ENCODE peak calls at places on chromosomes 5 and 9, in four cellular contexts. One of them, this sample, is unnamed.

GRCh38 chr9:38315085-38315595 is 77.4 kb upstream of the ALDH1B1 start:
- DNase-seq in neuronal stem cell: no peak
- DNase-seq in lower lobe of right lung: no peak
- DNase-seq in right lobe of liver: no peak
- DNase-seq in this sample: no peak

GRCh38 chr9:89603629-89604462 is 966 bp upstream of the GADD45G start:
- DNase-seq in lower lobe of right lung: peak
- DNase-seq in right lobe of liver: peak
- DNase-seq in neuronal stem cell: peak
- DNase-seq in this sample: peak

GRCh38 chr9:5586391-5586802 is 42.5 kb upstream of the RIC1 start:
- DNase-seq in right lobe of liver: no peak
- DNase-seq in neuronal stem cell: no peak
- DNase-seq in lower lobe of right lung: no peak
- DNase-seq in this sample: no peak

GRCh38 chr5:126044111-126044668 is 379.0 kb upstream of the GRAMD2B start:
- DNase-seq in neuronal stem cell: peak
- DNase-seq in right lobe of liver: no peak
- DNase-seq in lower lobe of right lung: no peak
- DNase-seq in this sample: no peak

GRCh38 chr5:134510970-134511795 is 14.3 kb upstream of the JADE2 start:
- DNase-seq in right lobe of liver: no peak
- DNase-seq in neuronal stem cell: no peak
- DNase-seq in lower lobe of right lung: no peak
- DNase-seq in this sample: peak

GRCh38 chr5:78269088-78269703 is 25.3 kb downstream of the AP3B1 start:
- DNase-seq in neuronal stem cell: no peak
- DNase-seq in lower lobe of right lung: no peak
- DNase-seq in right lobe of liver: no peak
- DNase-seq in this sample: no peak

GRCh38 chr5:57102189-57102904 is 71.5 kb upstream of the GPBP1 start:
- DNase-seq in lower lobe of right lung: no peak
- DNase-seq in right lobe of liver: no peak
- DNase-seq in neuronal stem cell: no peak
- DNase-seq in this sample: no peak

GRCh38 chr9:15104826-15105420 is 194.7 kb upstream of the FREM1 start:
- DNase-seq in lower lobe of right lung: no peak
- DNase-seq in right lobe of liver: peak
- DNase-seq in neuronal stem cell: peak
- DNase-seq in this sample: peak

GRCh38 chr5:128109138-128109537 is 25.6 kb downstream of the SLC12A2 start:
- DNase-seq in neuronal stem cell: no peak
- DNase-seq in right lobe of liver: no peak
- DNase-seq in lower lobe of right lung: no peak
- DNase-seq in this sample: no peak

GRCh38 chr9:100505564-100506159 is 32.7 kb downstream of the TMEFF1 start:
- DNase-seq in neuronal stem cell: no peak
- DNase-seq in right lobe of liver: peak
- DNase-seq in lower lobe of right lung: peak
- DNase-seq in this sample: peak

GRCh38 chr5:7852542-7852941 is 1.6 kb upstream of the CFAP90 start:
- DNase-seq in neuronal stem cell: no peak
- DNase-seq in right lobe of liver: no peak
- DNase-seq in lower lobe of right lung: no peak
- DNase-seq in this sample: no peak

GRCh38 chr9:764105-764524 is 77.4 kb upstream of the DMRT1 start:
- DNase-seq in neuronal stem cell: peak
- DNase-seq in lower lobe of right lung: peak
- DNase-seq in right lobe of liver: peak
- DNase-seq in this sample: peak

GRCh38 chr5:151897896-151898295 is 26.8 kb downstream of the GLRA1 start:
- DNase-seq in lower lobe of right lung: no peak
- DNase-seq in right lobe of liver: no peak
- DNase-seq in neuronal stem cell: no peak
- DNase-seq in this sample: no peak

GRCh38 chr5:151772029-151772867 is 494 bp downstream of the G3BP1 start:
- DNase-seq in lower lobe of right lung: peak
- DNase-seq in neuronal stem cell: peak
- DNase-seq in right lobe of liver: peak
- DNase-seq in this sample: no peak

GRCh38 chr5:88663793-88664216 is 219.2 kb downstream of the MEF2C start:
- DNase-seq in lower lobe of right lung: no peak
- DNase-seq in neuronal stem cell: no peak
- DNase-seq in right lobe of liver: no peak
- DNase-seq in this sample: no peak

GRCh38 chr5:32278403-32278802 is 34.3 kb downstream of the MTMR12 start:
- DNase-seq in neuronal stem cell: no peak
- DNase-seq in lower lobe of right lung: no peak
- DNase-seq in right lobe of liver: no peak
- DNase-seq in this sample: no peak

GRCh38 chr5:141778683-141779082 is 96.7 kb upstream of the ARAP3 start:
- DNase-seq in right lobe of liver: no peak
- DNase-seq in lower lobe of right lung: no peak
- DNase-seq in neuronal stem cell: no peak
- DNase-seq in this sample: no peak

GRCh38 chr9:84697494-84698114 is 28.1 kb downstream of the NTRK2 start:
- DNase-seq in right lobe of liver: peak
- DNase-seq in neuronal stem cell: peak
- DNase-seq in lower lobe of right lung: peak
- DNase-seq in this sample: peak

GRCh38 chr9:108869092-108869725 is 7.1 kb downstream of the ACTL7A start:
- DNase-seq in lower lobe of right lung: no peak
- DNase-seq in right lobe of liver: peak
- DNase-seq in neuronal stem cell: no peak
- DNase-seq in this sample: no peak

GRCh38 chr5:122972877-122973276 is 63.6 kb downstream of the PPIC start:
- DNase-seq in right lobe of liver: no peak
- DNase-seq in neuronal stem cell: no peak
- DNase-seq in lower lobe of right lung: no peak
- DNase-seq in this sample: no peak

GRCh38 chr9:98362624-98363023 is 107.2 kb upstream of the TBC1D2 start:
- DNase-seq in lower lobe of right lung: no peak
- DNase-seq in neuronal stem cell: no peak
- DNase-seq in right lobe of liver: no peak
- DNase-seq in this sample: no peak

GRCh38 chr5:98927988-98928801 is 612 bp downstream of the CHD1 start:
- DNase-seq in lower lobe of right lung: peak
- DNase-seq in right lobe of liver: peak
- DNase-seq in neuronal stem cell: peak
- DNase-seq in this sample: peak

GRCh38 chr5:71882826-71883744 is 164.0 kb downstream of the CARTPT start:
- DNase-seq in lower lobe of right lung: no peak
- DNase-seq in neuronal stem cell: no peak
- DNase-seq in right lobe of liver: no peak
- DNase-seq in this sample: peak

GRCh38 chr5:23627976-23628375 is 120.6 kb downstream of the PRDM9 start:
- DNase-seq in lower lobe of right lung: no peak
- DNase-seq in right lobe of liver: no peak
- DNase-seq in neuronal stem cell: no peak
- DNase-seq in this sample: no peak

GRCh38 chr9:119827126-119827525 is 457.9 kb upstream of the BRINP1 start:
- DNase-seq in lower lobe of right lung: no peak
- DNase-seq in neuronal stem cell: no peak
- DNase-seq in right lobe of liver: no peak
- DNase-seq in this sample: no peak

GRCh38 chr5:176508603-176509002 is 28.6 kb downstream of the RNF44 start:
- DNase-seq in right lobe of liver: no peak
- DNase-seq in lower lobe of right lung: no peak
- DNase-seq in neuronal stem cell: no peak
- DNase-seq in this sample: no peak

GRCh38 chr5:126490167-126490937 is 67.1 kb downstream of the GRAMD2B start:
- DNase-seq in right lobe of liver: no peak
- DNase-seq in neuronal stem cell: peak
- DNase-seq in lower lobe of right lung: no peak
- DNase-seq in this sample: peak

GRCh38 chr5:135371738-135372232 is 27.2 kb downstream of the MACROH2A1 start:
- DNase-seq in right lobe of liver: no peak
- DNase-seq in neuronal stem cell: no peak
- DNase-seq in lower lobe of right lung: no peak
- DNase-seq in this sample: no peak

GRCh38 chr5:154477382-154478223 is 424 bp downstream of the HAND1 start:
- DNase-seq in lower lobe of right lung: no peak
- DNase-seq in right lobe of liver: no peak
- DNase-seq in neuronal stem cell: peak
- DNase-seq in this sample: peak

GRCh38 chr5:170591055-170591454 is 87.2 kb downstream of the KCNIP1 start:
- DNase-seq in neuronal stem cell: no peak
- DNase-seq in right lobe of liver: no peak
- DNase-seq in lower lobe of right lung: no peak
- DNase-seq in this sample: no peak

GRCh38 chr5:34015120-34015807 is 7.4 kb upstream of the AMACR start:
- DNase-seq in lower lobe of right lung: no peak
- DNase-seq in right lobe of liver: no peak
- DNase-seq in neuronal stem cell: no peak
- DNase-seq in this sample: no peak

GRCh38 chr5:141040093-141040762 is 10.9 kb upstream of the PCDHB1 start:
- DNase-seq in right lobe of liver: peak
- DNase-seq in neuronal stem cell: peak
- DNase-seq in lower lobe of right lung: peak
- DNase-seq in this sample: peak

GRCh38 chr9:115847245-115847644 is 306.3 kb upstream of the PAPPA start:
- DNase-seq in lower lobe of right lung: no peak
- DNase-seq in neuronal stem cell: no peak
- DNase-seq in right lobe of liver: no peak
- DNase-seq in this sample: no peak

GRCh38 chr5:1730487-1730847 is 69.2 kb downstream of the MRPL36 start:
- DNase-seq in neuronal stem cell: no peak
- DNase-seq in lower lobe of right lung: no peak
- DNase-seq in right lobe of liver: peak
- DNase-seq in this sample: peak

GRCh38 chr9:98101868-98102273 is 17.2 kb downstream of the TRIM14 start:
- DNase-seq in right lobe of liver: peak
- DNase-seq in neuronal stem cell: no peak
- DNase-seq in lower lobe of right lung: peak
- DNase-seq in this sample: no peak

GRCh38 chr5:159010611-159011497 is 88.9 kb downstream of the EBF1 start:
- DNase-seq in lower lobe of right lung: no peak
- DNase-seq in right lobe of liver: no peak
- DNase-seq in neuronal stem cell: no peak
- DNase-seq in this sample: no peak

GRCh38 chr5:176400382-176401156 is 12.0 kb downstream of the HIGD2A start:
- DNase-seq in lower lobe of right lung: no peak
- DNase-seq in neuronal stem cell: no peak
- DNase-seq in right lobe of liver: no peak
- DNase-seq in this sample: no peak

GRCh38 chr9:136703231-136703870 is 9.0 kb upstream of the DIPK1B start:
- DNase-seq in neuronal stem cell: no peak
- DNase-seq in lower lobe of right lung: no peak
- DNase-seq in right lobe of liver: no peak
- DNase-seq in this sample: peak

GRCh38 chr9:81264516-81264915 is 424.8 kb downstream of the TLE1 start:
- DNase-seq in neuronal stem cell: no peak
- DNase-seq in lower lobe of right lung: no peak
- DNase-seq in right lobe of liver: no peak
- DNase-seq in this sample: peak

GRCh38 chr9:33375238-33375840 is 27.0 kb downstream of the AQP7 start:
- DNase-seq in neuronal stem cell: peak
- DNase-seq in right lobe of liver: no peak
- DNase-seq in lower lobe of right lung: no peak
- DNase-seq in this sample: peak

DNA sequence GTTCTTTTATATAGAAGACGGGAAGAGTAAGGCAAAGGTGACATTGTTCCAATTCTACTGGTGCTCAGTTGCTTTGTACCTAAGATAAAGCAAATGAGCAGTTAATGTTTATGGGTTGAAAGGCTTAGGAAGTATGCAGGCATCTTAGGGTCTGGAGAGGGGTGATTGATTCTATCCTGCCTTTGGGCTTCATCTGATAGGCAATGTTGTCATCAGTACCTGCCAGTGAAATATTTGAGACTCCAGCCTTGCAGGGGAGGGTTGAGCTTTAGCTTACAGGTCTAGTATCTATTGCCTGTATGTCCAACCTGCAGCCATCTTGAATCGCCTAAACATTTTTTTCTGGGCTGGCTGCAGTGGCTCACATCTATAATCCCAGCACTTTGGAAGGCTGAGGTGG is 13.8 kb upstream of the CTSV start:
- DNase-seq in right lobe of liver: no peak
- DNase-seq in lower lobe of right lung: no peak
- DNase-seq in neuronal stem cell: no peak
- DNase-seq in this sample: no peak
- H3K27ac ChIP-seq in right lobe of liver: no peak
- H3K27ac ChIP-seq in lower lobe of right lung: no peak
- H3K27ac ChIP-seq in neuronal stem cell: peak
- H3K27ac ChIP-seq in this sample: no peak

GRCh38 chr5:59296317-59297264 is 596.9 kb downstream of the PDE4D start:
- DNase-seq in right lobe of liver: no peak
- DNase-seq in lower lobe of right lung: no peak
- DNase-seq in neuronal stem cell: no peak
- DNase-seq in this sample: no peak
- H3K4me3 ChIP-seq in right lobe of liver: peak
- H3K4me3 ChIP-seq in lower lobe of right lung: peak
- H3K4me3 ChIP-seq in neuronal stem cell: no peak
- H3K4me3 ChIP-seq in this sample: no peak

DNA sequence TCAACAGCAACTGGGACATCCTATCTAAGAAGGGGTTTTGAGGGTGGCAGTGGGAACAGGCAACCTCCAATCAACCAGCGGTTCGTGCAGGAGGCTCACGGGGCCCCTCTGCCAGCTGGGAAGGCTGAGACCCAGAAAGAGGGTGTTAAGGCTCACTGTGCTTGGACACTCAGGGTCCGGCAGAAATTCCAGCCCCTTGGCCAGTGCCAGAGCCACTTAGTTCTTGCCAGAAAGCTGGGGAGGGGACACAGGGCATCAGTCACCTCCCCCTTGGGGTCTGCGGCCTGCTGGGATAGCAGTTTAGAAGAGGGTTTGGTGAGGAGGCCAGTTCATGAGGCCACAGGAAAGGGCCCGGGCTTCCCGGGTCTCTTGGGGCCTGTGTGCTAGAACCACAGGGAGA is 20.5 kb downstream of the ADGRD2 start:
- DNase-seq in right lobe of liver: no peak
- DNase-seq in neuronal stem cell: no peak
- DNase-seq in lower lobe of right lung: no peak
- DNase-seq in this sample: no peak
- H3K27ac ChIP-seq in right lobe of liver: no peak
- H3K27ac ChIP-seq in neuronal stem cell: no peak
- H3K27ac ChIP-seq in lower lobe of right lung: no peak
- H3K27ac ChIP-seq in this sample: no peak

DNA sequence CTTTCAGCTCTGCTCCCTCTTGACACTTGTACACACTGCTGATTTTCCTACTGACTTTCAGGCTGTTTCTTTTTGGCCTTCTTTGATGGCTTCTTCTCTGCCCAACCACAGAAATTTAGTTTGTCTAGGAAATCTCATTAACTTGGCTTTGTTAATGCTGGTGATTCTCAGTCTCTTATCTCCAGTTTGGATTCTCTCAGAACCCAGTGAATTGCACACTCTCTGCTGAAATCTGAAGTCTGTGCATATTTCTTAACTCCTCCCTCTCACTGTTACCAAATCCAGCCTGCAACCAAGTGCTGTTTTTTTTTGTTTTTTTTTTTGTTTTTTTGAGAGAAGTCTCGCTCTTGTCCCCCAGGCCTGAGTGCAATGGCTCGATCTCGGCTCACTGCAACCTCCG is 117.2 kb downstream of the CDC42SE2 start:
- DNase-seq in right lobe of liver: no peak
- DNase-seq in neuronal stem cell: no peak
- DNase-seq in lower lobe of right lung: no peak
- DNase-seq in this sample: no peak
- H3K4me3 ChIP-seq in right lobe of liver: no peak
- H3K4me3 ChIP-seq in neuronal stem cell: no peak
- H3K4me3 ChIP-seq in lower lobe of right lung: no peak
- H3K4me3 ChIP-seq in this sample: no peak

This sample was measured in WERI-Rb-1.